ENCODE peak calls at places on chromosome 5, in nine cellular contexts. T is ascending aorta, N is dorsolateral prefrontal cortex, R is heart left ventricle, D is A549, M is fibroblast of lung, U is iPS DF 6.9, O is HFF-Myc, P is mesendoderm. V is an unnamed sample.

GRCh38 chr5:176407456-176408244 is 8.7 kb downstream of the CLTB start:
- DNase-seq in T (peak), N (no peak), R (no peak), D (no peak), M (no peak), U (no peak), O (no peak), P (no peak), V (peak)

GRCh38 chr5:1378866-1379659 is 34.2 kb upstream of the CLPTM1L start:
- DNase-seq in T (no peak), N (no peak), R (no peak), D (no peak), M (no peak), U (no peak), O (no peak), P (no peak), V (no peak)

GRCh38 chr5:179870403-179870903 is 11.8 kb upstream of the MRNIP start:
- DNase-seq in T (no peak), N (no peak), R (peak), D (peak), M (peak), U (peak), O (peak), P (peak), V (peak)

GRCh38 chr5:36882250-36882649 is 5.7 kb downstream of the NIPBL start:
- DNase-seq in T (no peak), N (no peak), R (no peak), D (no peak), M (no peak), U (no peak), O (no peak), P (no peak), V (no peak)

GRCh38 chr5:124746916-124747769 is 704 bp upstream of the ZNF608 start:
- DNase-seq in T (peak), N (peak), R (peak), D (peak), M (peak), U (peak), O (peak), P (peak), V (peak)

GRCh38 chr5:158886086-158886485 is 213.6 kb downstream of the EBF1 start:
- DNase-seq in T (no peak), N (no peak), R (no peak), D (no peak), M (peak), U (no peak), O (no peak), P (no peak), V (peak)

GRCh38 chr5:116441223-116441622 is 133.4 kb downstream of the SEMA6A start:
- DNase-seq in T (no peak), N (no peak), R (no peak), D (no peak), M (no peak), U (peak), O (no peak), P (peak), V (no peak)

GRCh38 chr5:146732966-146733365 is 145.6 kb downstream of the PPP2R2B start:
- DNase-seq in T (no peak), N (no peak), R (no peak), D (no peak), M (peak), U (no peak), O (no peak), P (no peak), V (peak)

GRCh38 chr5:32928761-32929160 is 217.6 kb downstream of the NPR3 start:
- DNase-seq in T (no peak), N (no peak), R (no peak), D (no peak), M (peak), U (no peak), O (no peak), P (no peak), V (no peak)

GRCh38 chr5:179079165-179079987 is 19.2 kb downstream of the ZNF354C start:
- DNase-seq in T (no peak), N (no peak), R (no peak), D (no peak), M (no peak), U (no peak), O (no peak), P (peak), V (no peak)

GRCh38 chr5:143796753-143797152 is 15.2 kb upstream of the HMHB1 start:
- DNase-seq in T (no peak), N (no peak), R (no peak), D (no peak), M (no peak), U (no peak), O (no peak), P (no peak), V (no peak)

GRCh38 chr5:6856658-6857057 is 143.4 kb downstream of the TENT4A start:
- DNase-seq in T (no peak), N (no peak), R (no peak), D (no peak), M (no peak), U (no peak), O (no peak), P (no peak), V (no peak)

GRCh38 chr5:981466-981865 is 27.1 kb upstream of the NKD2 start:
- DNase-seq in T (no peak), N (no peak), R (no peak), D (no peak), M (no peak), U (no peak), O (no peak), P (no peak), V (no peak)

GRCh38 chr5:144028644-144029043 is 141.8 kb downstream of the YIPF5 start:
- DNase-seq in T (no peak), N (no peak), R (no peak), D (no peak), M (peak), U (no peak), O (no peak), P (no peak), V (peak)

GRCh38 chr5:96431376-96432244 is 1.4 kb downstream of the PCSK1 start:
- DNase-seq in T (no peak), N (no peak), R (peak), D (no peak), M (peak), U (no peak), O (peak), P (peak), V (peak)

GRCh38 chr5:151055336-151055735 is 25.5 kb downstream of the TNIP1 start:
- DNase-seq in T (no peak), N (no peak), R (no peak), D (no peak), M (no peak), U (no peak), O (no peak), P (no peak), V (no peak)

GRCh38 chr5:75262278-75262677 is 25.6 kb upstream of the ANKRD31 start:
- DNase-seq in T (no peak), N (no peak), R (no peak), D (no peak), M (no peak), U (no peak), O (no peak), P (no peak), V (no peak)

GRCh38 chr5:172868436-172868923 is 34.4 kb downstream of the ERGIC1 start:
- DNase-seq in T (no peak), N (no peak), R (no peak), D (peak), M (peak), U (no peak), O (no peak), P (no peak), V (peak)

GRCh38 chr5:52705720-52706119 is 82.0 kb upstream of the ITGA1 start:
- DNase-seq in T (no peak), N (no peak), R (no peak), D (no peak), M (no peak), U (no peak), O (no peak), P (no peak), V (peak)

GRCh38 chr5:125559296-125559695 is 812.9 kb upstream of the ZNF608 start:
- DNase-seq in T (no peak), N (no peak), R (no peak), D (peak), M (peak), U (no peak), O (peak), P (no peak), V (peak)

GRCh38 chr5:62742214-62742613 is 163.6 kb downstream of the LRRC70 start:
- DNase-seq in T (no peak), N (no peak), R (no peak), D (no peak), M (no peak), U (no peak), O (no peak), P (no peak), V (no peak)

GRCh38 chr5:59814563-59814872 is 79.0 kb downstream of the PDE4D start:
- DNase-seq in T (no peak), N (no peak), R (no peak), D (no peak), M (no peak), U (no peak), O (no peak), P (no peak), V (no peak)

GRCh38 chr5:159330131-159330530 is at the start of gene IL12B:
- DNase-seq in T (no peak), N (no peak), R (no peak), D (no peak), M (peak), U (no peak), O (no peak), P (no peak), V (peak)

GRCh38 chr5:45893309-45893708 is 197.1 kb upstream of the HCN1 start:
- DNase-seq in T (no peak), N (no peak), R (no peak), D (no peak), M (no peak), U (no peak), O (no peak), P (no peak), V (no peak)

GRCh38 chr5:180332051-180332517 is 21.1 kb downstream of the GFPT2 start:
- DNase-seq in T (no peak), N (no peak), R (peak), D (peak), M (peak), U (no peak), O (no peak), P (peak), V (peak)

GRCh38 chr5:44935262-44935661 is 126.5 kb downstream of the MRPS30 start:
- DNase-seq in T (no peak), N (no peak), R (no peak), D (no peak), M (no peak), U (peak), O (no peak), P (peak), V (no peak)

GRCh38 chr5:24163091-24163490 is 481.7 kb downstream of the CDH10 start:
- DNase-seq in T (no peak), N (no peak), R (no peak), D (peak), M (peak), U (no peak), O (no peak), P (no peak), V (no peak)

GRCh38 chr5:1701194-1701593 is 98.4 kb downstream of the MRPL36 start:
- DNase-seq in T (no peak), N (no peak), R (no peak), D (no peak), M (no peak), U (no peak), O (no peak), P (no peak), V (no peak)

GRCh38 chr5:90518666-90519065 is 10.7 kb downstream of the LYSMD3 start:
- DNase-seq in T (no peak), N (no peak), R (no peak), D (no peak), M (peak), U (no peak), O (peak), P (no peak), V (peak)

GRCh38 chr5:16617272-16617973 is 626 bp upstream of the RETREG1 start:
- DNase-seq in T (no peak), N (no peak), R (peak), D (no peak), M (no peak), U (no peak), O (no peak), P (no peak), V (no peak)
- H3K4me3 ChIP-seq in T (peak), N (peak), R (peak), D (peak), M (peak), U (peak), O (peak), P (peak), V (peak)

GRCh38 chr5:154288145-154288544 is 97.6 kb downstream of the GALNT10 start:
- DNase-seq in T (no peak), N (no peak), R (no peak), D (no peak), M (peak), U (no peak), O (no peak), P (peak), V (peak)

GRCh38 chr5:154284433-154284832 is 93.9 kb downstream of the GALNT10 start:
- DNase-seq in T (no peak), N (no peak), R (no peak), D (no peak), M (no peak), U (no peak), O (no peak), P (no peak), V (no peak)

GRCh38 chr5:154285661-154286408 is 95.3 kb downstream of the GALNT10 start:
- DNase-seq in T (no peak), N (no peak), R (no peak), D (peak), M (peak), U (no peak), O (no peak), P (peak), V (peak)

GRCh38 chr5:154287136-154287535 is 96.6 kb downstream of the GALNT10 start:
- DNase-seq in T (peak), N (no peak), R (no peak), D (peak), M (peak), U (no peak), O (peak), P (peak), V (peak)

DNA sequence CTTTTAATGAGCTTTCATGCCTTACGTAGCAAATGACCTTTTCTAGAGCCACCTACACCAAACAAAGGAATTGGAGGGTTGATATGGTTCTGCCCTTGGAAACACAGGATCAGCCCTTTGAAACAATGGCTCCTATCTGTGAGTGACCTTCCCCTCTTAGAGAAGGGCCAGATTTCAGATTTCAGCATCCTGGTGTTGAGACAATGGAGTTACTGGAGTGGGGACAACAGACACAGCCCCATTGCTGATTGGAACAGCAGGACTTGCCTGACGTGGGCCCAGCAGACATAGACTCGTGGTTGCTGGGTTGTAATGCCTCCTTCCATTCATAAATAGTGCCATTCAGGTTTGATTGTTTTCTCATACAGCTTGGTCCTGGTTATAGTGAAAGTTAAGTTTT is 96.0 kb downstream of the GALNT10 start:
- DNase-seq in T (no peak), N (no peak), R (no peak), D (no peak), M (peak), U (no peak), O (no peak), P (peak), V (no peak)
- H3K4me3 ChIP-seq in T (no peak), N (no peak), R (no peak), D (peak), M (no peak), U (no peak), O (no peak), P (no peak), V (no peak)

GRCh38 chr5:177987326-177987725 is 8.7 kb downstream of the PROP1 start:
- DNase-seq in T (no peak), N (no peak), R (no peak), D (no peak), M (no peak), U (no peak), O (no peak), P (no peak), V (no peak)

GRCh38 chr5:177983763-177984564 is 12.1 kb downstream of the PROP1 start:
- DNase-seq in T (no peak), N (no peak), R (no peak), D (no peak), M (no peak), U (no peak), O (no peak), P (no peak), V (no peak)

GRCh38 chr5:177984565-177985166 is 11.4 kb downstream of the PROP1 start:
- DNase-seq in T (no peak), N (no peak), R (no peak), D (no peak), M (peak), U (no peak), O (no peak), P (no peak), V (no peak)

GRCh38 chr5:177982956-177983355 is 13.1 kb downstream of the PROP1 start:
- DNase-seq in T (no peak), N (no peak), R (no peak), D (no peak), M (no peak), U (no peak), O (no peak), P (no peak), V (no peak)

GRCh38 chr5:177985430-177986040 is 10.5 kb downstream of the PROP1 start:
- DNase-seq in T (no peak), N (no peak), R (no peak), D (no peak), M (no peak), U (no peak), O (no peak), P (no peak), V (no peak)
- H3K4me3 ChIP-seq in T (no peak), N (no peak), R (no peak), D (no peak), M (no peak), U (peak), O (no peak), P (no peak), V (no peak)

GRCh38 chr5:126852104-126852531 is 75.2 kb downstream of the LMNB1 start:
- DNase-seq in T (no peak), N (no peak), R (no peak), D (no peak), M (no peak), U (no peak), O (no peak), P (no peak), V (peak)

GRCh38 chr5:126855266-126855665 is 78.3 kb downstream of the LMNB1 start:
- DNase-seq in T (no peak), N (no peak), R (no peak), D (no peak), M (peak), U (no peak), O (no peak), P (no peak), V (no peak)

GRCh38 chr5:126851441-126852103 is 74.6 kb downstream of the LMNB1 start:
- DNase-seq in T (no peak), N (no peak), R (peak), D (no peak), M (no peak), U (no peak), O (no peak), P (no peak), V (peak)

GRCh38 chr5:126854526-126855110 is 77.7 kb downstream of the LMNB1 start:
- DNase-seq in T (no peak), N (no peak), R (no peak), D (no peak), M (no peak), U (no peak), O (no peak), P (no peak), V (no peak)

DNA sequence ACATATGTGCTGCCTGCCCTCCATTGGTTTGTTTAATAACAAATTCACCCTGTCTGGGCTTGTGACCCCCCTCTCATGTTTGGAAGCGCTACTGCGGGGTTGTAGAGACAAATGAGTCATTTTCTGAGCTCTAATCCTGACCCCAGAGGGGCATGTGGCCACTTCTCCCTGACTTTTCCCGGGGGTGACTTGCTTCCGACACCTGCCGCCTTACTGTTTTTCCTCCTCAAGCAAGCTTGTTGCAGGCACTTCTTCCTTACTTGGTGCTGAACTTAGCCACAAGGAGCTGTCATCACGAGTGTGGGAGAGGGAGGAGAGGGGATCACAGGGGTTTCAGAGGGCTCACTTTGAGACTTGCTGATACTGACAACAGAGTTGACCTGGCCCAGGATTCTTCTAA is 76.0 kb downstream of the LMNB1 start:
- DNase-seq in T (no peak), N (no peak), R (no peak), D (no peak), M (no peak), U (no peak), O (no peak), P (no peak), V (no peak)
- H3K4me3 ChIP-seq in T (no peak), N (no peak), R (no peak), D (no peak), M (no peak), U (no peak), O (no peak), P (no peak), V (no peak)

GRCh38 chr5:77029376-77029885 is 773 bp upstream of the AGGF1 start:
- DNase-seq in T (no peak), N (no peak), R (no peak), D (no peak), M (no peak), U (no peak), O (no peak), P (peak), V (no peak)
- H3K4me3 ChIP-seq in T (peak), N (no peak), R (peak), D (peak), M (no peak), U (no peak), O (no peak), P (no peak), V (peak)

DNA sequence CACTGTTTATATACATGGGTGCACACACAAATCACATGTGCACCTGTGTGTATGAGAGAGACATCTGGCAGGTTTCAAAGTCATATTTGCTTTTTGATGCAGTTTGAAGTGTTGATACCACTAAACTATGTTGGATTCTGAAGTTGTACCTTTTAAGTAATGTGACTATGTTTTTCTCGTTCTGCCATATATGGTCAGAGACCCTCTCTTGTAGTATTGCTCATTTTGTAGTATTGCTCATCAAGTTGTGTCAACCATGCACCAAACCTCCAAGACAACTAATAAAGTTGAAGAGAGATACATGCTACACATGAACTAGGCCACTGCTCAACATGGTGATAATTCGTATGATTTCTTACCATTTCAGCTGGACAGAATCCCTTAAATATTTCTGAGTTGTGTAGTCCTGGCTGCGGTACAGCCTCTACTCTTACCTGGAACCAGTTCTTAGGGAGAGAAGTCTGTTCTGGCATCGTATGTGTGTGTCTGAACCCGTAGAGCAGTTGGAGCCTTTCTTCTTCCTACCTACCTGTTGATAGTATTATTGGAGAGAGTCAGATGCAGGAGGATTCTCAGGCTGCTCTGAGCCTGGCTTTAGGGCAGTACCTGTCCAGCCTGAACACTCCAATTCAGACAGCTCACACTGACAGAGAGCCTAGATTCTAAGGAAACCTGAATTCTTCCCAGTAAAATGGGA is 190.3 kb downstream of the CD180 start:
- DNase-seq in T (no peak), N (no peak), R (no peak), D (no peak), M (no peak), U (no peak), O (no peak), P (no peak), V (no peak)
- H3K4me3 ChIP-seq in T (peak), N (no peak), R (peak), D (no peak), M (peak), U (no peak), O (no peak), P (no peak), V (no peak)

GRCh38 chr5:73306078-73306719 is 133.2 kb downstream of the TMEM174 start:
- DNase-seq in T (no peak), N (no peak), R (no peak), D (no peak), M (no peak), U (no peak), O (no peak), P (no peak), V (no peak)
- H3K4me3 ChIP-seq in T (no peak), N (no peak), R (no peak), D (no peak), M (no peak), U (no peak), O (no peak), P (no peak), V (no peak)

V was measured in fibroblast of pulmonary artery.